ENCODE peak calls at places on chromosomes 5 and 9, in four cellular contexts. B is GM23338, E is HepG2, A is MM.1S. T is an unnamed sample.

GRCh38 chr9:35972093-35972492 is 14.1 kb upstream of the OR2S2 start:
- DNase-seq in E (no peak), B (peak), A (no peak), T (no peak)

GRCh38 chr5:167412506-167412905 is 878.9 kb upstream of the WWC1 start:
- DNase-seq in A (no peak), B (no peak), E (no peak), T (no peak)

GRCh38 chr5:27969157-27969556 is 930.8 kb upstream of the CDH9 start:
- DNase-seq in E (no peak), A (peak), B (no peak), T (no peak)

GRCh38 chr5:16579142-16579541 is 37.7 kb downstream of the RETREG1 start:
- DNase-seq in B (no peak), E (no peak), A (no peak), T (no peak)

GRCh38 chr5:136014049-136014516 is 14.7 kb upstream of the TGFBI start:
- DNase-seq in B (no peak), E (no peak), A (no peak), T (peak)

GRCh38 chr9:130342714-130343085 is 77.1 kb downstream of the HMCN2 start:
- DNase-seq in B (no peak), A (no peak), E (no peak), T (no peak)

GRCh38 chr5:23450187-23450586 is 57.2 kb upstream of the PRDM9 start:
- DNase-seq in E (no peak), B (no peak), A (no peak), T (no peak)

GRCh38 chr9:77025146-77025545 is 5.7 kb downstream of the FOXB2 start:
- DNase-seq in B (no peak), A (no peak), E (no peak), T (no peak)

GRCh38 chr5:395156-395920 is 47.6 kb upstream of the EXOC3 start:
- DNase-seq in B (no peak), A (no peak), E (no peak), T (peak)

GRCh38 chr5:1806199-1806598 is 5.0 kb downstream of the NDUFS6 start:
- DNase-seq in B (no peak), A (no peak), E (no peak), T (no peak)

GRCh38 chr5:114830114-114830513 is 339.6 kb downstream of the TRIM36 start:
- DNase-seq in B (peak), A (no peak), E (no peak), T (no peak)

GRCh38 chr9:98967257-98967656 is 23.6 kb downstream of the COL15A1 start:
- DNase-seq in A (no peak), E (no peak), B (no peak), T (no peak)

GRCh38 chr9:20472646-20473045 is 149.7 kb downstream of the MLLT3 start:
- DNase-seq in B (no peak), A (no peak), E (no peak), T (no peak)

GRCh38 chr9:7844283-7844682 is 44.7 kb upstream of the DMAC1 start:
- DNase-seq in B (peak), A (no peak), E (peak), T (peak)

GRCh38 chr5:32225445-32225844 is 51.3 kb upstream of the GOLPH3 start:
- DNase-seq in A (no peak), E (peak), B (no peak), T (no peak)

GRCh38 chr9:71664566-71664965 is 103.7 kb downstream of the CEMIP2 start:
- DNase-seq in B (no peak), A (no peak), E (no peak), T (no peak)

GRCh38 chr5:65612298-65612907 is 11.7 kb downstream of the TRIM23 start:
- DNase-seq in E (no peak), B (no peak), A (no peak), T (peak)

GRCh38 chr5:88675758-88676636 is 207.0 kb downstream of the MEF2C start:
- DNase-seq in B (peak), A (peak), E (no peak), T (peak)

GRCh38 chr9:17318821-17319320 is 184.0 kb downstream of the CNTLN start:
- DNase-seq in A (no peak), E (no peak), B (no peak), T (no peak)

DNA sequence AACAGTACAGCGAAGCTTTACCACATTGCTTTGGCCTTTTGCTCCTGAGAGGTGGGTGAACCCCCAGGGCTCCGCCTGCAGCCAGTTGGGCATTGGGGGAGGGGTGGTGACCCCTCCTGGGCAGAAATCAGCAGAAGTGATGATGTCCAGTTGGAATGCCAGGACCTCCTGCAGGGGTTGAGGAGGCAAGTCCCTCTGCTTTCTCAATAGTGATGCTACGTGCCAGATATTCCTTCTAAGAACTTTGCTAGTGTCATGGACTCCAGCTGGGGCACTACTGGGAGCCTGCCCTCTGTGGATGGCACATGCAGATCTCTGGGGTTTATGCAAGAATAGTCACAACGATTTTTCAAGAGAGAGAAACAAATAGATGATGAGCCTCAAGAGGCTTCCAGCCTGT is 95.6 kb downstream of the NDFIP1 start:
- DNase-seq in A (no peak), B (no peak), E (no peak), T (no peak)
- H3K4me2 ChIP-seq in A (no peak), B (no peak), E (no peak), T (no peak)

GRCh38 chr9:75120661-75121060 is 32.3 kb downstream of the OSTF1 start:
- DNase-seq in E (no peak), A (no peak), B (no peak), T (no peak)
- TF ChIP-seq EZH2 in E (no peak), A (no peak), B (no peak), T (no peak)

DNA sequence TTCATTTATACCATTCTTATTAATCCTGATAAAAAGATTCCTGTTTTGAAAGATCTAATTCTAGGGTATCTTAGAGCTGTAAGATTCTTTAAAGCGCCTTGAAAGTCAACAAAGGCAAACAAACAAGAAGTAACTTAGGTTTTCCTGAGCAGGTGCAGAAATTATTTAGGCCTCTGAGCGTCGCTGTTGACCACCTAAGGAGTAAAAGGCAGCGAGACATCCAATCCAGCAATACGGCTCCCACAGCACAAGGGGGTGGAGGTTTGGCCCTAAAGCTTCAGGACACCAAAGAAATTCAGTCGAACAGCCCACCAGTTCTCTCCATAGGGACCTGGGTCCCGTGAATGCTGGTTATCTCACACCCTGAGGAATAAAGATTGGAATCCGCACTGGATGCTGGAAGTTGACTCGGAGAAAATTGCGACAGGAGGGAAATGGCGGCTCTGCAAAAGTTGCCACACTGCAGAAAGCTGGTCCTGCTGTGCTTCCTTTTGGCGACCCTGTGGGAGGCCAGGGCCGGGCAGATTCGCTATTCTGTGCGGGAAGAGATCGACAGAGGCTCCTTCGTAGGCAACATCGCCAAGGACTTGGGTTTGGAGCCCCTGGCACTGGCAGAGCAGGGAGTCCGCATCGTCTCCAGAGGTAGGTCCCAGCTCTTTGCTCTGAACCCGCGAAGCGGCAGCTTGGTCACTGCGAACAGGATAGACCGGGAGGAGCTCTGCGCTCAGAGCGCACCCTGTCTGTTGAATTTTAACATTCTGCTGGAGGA is at the start of gene PCDHGA2:
- DNase-seq in E (peak), A (peak), B (peak), T (no peak)
- H3K4me2 ChIP-seq in E (no peak), A (no peak), B (no peak), T (no peak)

DNA sequence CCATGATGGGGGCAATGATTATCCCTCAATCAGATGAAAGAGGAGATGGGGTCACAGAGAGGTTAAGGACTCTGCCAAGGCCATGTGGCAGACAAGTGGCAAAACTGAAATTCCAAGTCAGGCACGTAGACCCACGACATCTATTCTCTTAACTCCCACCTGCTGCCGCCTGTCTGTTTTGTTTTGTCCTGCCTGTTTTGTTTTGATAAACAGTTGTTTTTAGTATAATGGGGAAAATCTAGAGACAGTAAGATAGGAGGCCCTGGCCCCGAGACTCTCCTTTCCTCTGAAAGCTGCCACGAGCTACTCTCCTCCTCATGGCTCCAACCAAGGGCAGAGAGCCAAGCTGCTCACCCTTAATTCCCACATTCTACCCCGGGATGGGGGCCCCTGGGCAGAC is 4.9 kb downstream of the FSTL4 start:
- DNase-seq in A (no peak), B (no peak), E (no peak), T (no peak)
- TF ChIP-seq EZH2 in A (no peak), B (no peak), E (no peak), T (no peak)